ENCODE peak calls at places on chromosomes 11 and 22, in six cellular contexts. Q is RPMI7951; L is A549; O is HT-29; H is NCI-H82; U is activated naive CD8-positive, alpha-beta T cell treated with anti-CD3 and anti-CD28 coated beads for 36 hours. P is an unnamed sample.

GRCh38 chr11:71379722-71380121 is 68.5 kb downstream of the DHCR7 start:
- DNase-seq in L (no peak), U (no peak), O (no peak), H (no peak), Q (no peak), P (no peak)

GRCh38 chr22:36379593-36380361 is 8.0 kb downstream of the MYH9 start:
- DNase-seq in H (no peak), L (no peak), Q (peak; percentile 72), O (no peak), U (no peak), P (peak; percentile 56)

GRCh38 chr11:9092085-9092484 is 686 bp upstream of the SCUBE2 start:
- DNase-seq in Q (no peak), H (no peak), U (no peak), O (no peak), L (no peak), P (no peak)

GRCh38 chr11:12170984-12171383 is 60.6 kb downstream of the MICAL2 start:
- DNase-seq in O (no peak), L (no peak), Q (peak; percentile 86), H (no peak), U (no peak), P (peak; percentile 51)

GRCh38 chr11:93564895-93565294 is 21.7 kb upstream of the SMCO4 start:
- DNase-seq in U (no peak), O (no peak), H (no peak), Q (no peak), L (no peak), P (no peak)

GRCh38 chr11:27723685-27724084 is 23.4 kb upstream of the BDNF start:
- DNase-seq in H (no peak), L (no peak), Q (peak; percentile 22), O (no peak), U (no peak), P (no peak)

GRCh38 chr22:30217698-30218565 is 28.6 kb downstream of the LIF start:
- DNase-seq in H (no peak), Q (peak; percentile 46), L (no peak), U (no peak), O (no peak), P (peak; percentile 53)

GRCh38 chr11:99638073-99638553 is 617.4 kb downstream of the CNTN5 start:
- DNase-seq in U (no peak), O (no peak), H (no peak), Q (no peak), L (no peak), P (no peak)

GRCh38 chr11:33674035-33674814 is 26.4 kb downstream of the C11orf91 start:
- DNase-seq in Q (peak; percentile 73), L (no peak), H (no peak), O (no peak), U (no peak), P (peak; percentile 95)

GRCh38 chr11:128874406-128874805 is 7.3 kb upstream of the KCNJ1 start:
- DNase-seq in L (no peak), O (no peak), U (no peak), H (no peak), Q (peak; percentile 47), P (no peak)

GRCh38 chr11:6655790-6656580 is at the start of gene DCHS1:
- DNase-seq in L (no peak), O (no peak), Q (peak; percentile 11), H (peak; percentile 61), U (no peak), P (no peak)

GRCh38 chr22:19429950-19430889 is 1.3 kb downstream of the HIRA start:
- DNase-seq in O (no peak), L (no peak), Q (peak; percentile 47), U (peak; percentile 12), H (peak; percentile 18), P (peak; percentile 35)

GRCh38 chr11:67266424-67267187 is at the start of gene GRK2:
- DNase-seq in O (peak; percentile 51), H (peak; percentile 40), U (peak; percentile 65), L (peak; percentile 44), Q (peak; percentile 37), P (peak; percentile 50)

GRCh38 chr11:70111269-70112016 is 33.3 kb downstream of the ANO1 start:
- DNase-seq in L (no peak), U (no peak), H (peak; percentile 59), O (peak; percentile 25), Q (peak; percentile 94), P (peak; percentile 82)

GRCh38 chr11:45423475-45424081 is 137.4 kb upstream of the SYT13 start:
- DNase-seq in H (no peak), U (no peak), O (no peak), L (no peak), Q (no peak), P (no peak)

GRCh38 chr22:35947794-35948425 is 80.7 kb downstream of the RBFOX2 start:
- DNase-seq in L (no peak), H (no peak), Q (no peak), O (no peak), U (no peak), P (no peak)

GRCh38 chr11:39149214-39149613 is 2310.2 kb downstream of the LRRC4C start:
- DNase-seq in U (no peak), Q (no peak), L (no peak), O (no peak), H (no peak), P (no peak)

GRCh38 chr22:37371911-37372310 is 55.4 kb downstream of the ELFN2 start:
- DNase-seq in Q (no peak), U (no peak), O (no peak), L (no peak), H (no peak), P (no peak)

GRCh38 chr11:113773092-113773415 is 438 bp downstream of the ZW10 start:
- DNase-seq in Q (peak; percentile 36), H (peak; percentile 48), U (no peak), O (no peak), L (peak; percentile 5), P (peak; percentile 36)

GRCh38 chr11:3207530-3208189 is 11.0 kb downstream of the MRGPRG start:
- DNase-seq in Q (no peak), H (no peak), U (no peak), L (no peak), O (no peak), P (no peak)

GRCh38 chr22:27621671-27622070 is 179.9 kb downstream of the MN1 start:
- DNase-seq in O (no peak), L (no peak), U (no peak), H (no peak), Q (no peak), P (no peak)

GRCh38 chr11:34915136-34916013 is 804 bp downstream of the APIP start:
- DNase-seq in Q (peak; percentile 44), O (no peak), H (peak; percentile 59), U (no peak), L (peak; percentile 8), P (peak; percentile 60)

GRCh38 chr22:30305519-30305905 is 16.2 kb upstream of the CASTOR1 start:
- DNase-seq in Q (no peak), O (peak; percentile 26), U (peak; percentile 48), H (no peak), L (no peak), P (no peak)

GRCh38 chr11:34342008-34342533 is 15.7 kb downstream of the ABTB2 start:
- DNase-seq in Q (no peak), U (no peak), O (peak; percentile 64), H (no peak), L (no peak), P (no peak)

GRCh38 chr11:102912482-102912830 is 37.7 kb upstream of the MMP12 start:
- DNase-seq in H (no peak), L (no peak), Q (peak; percentile 29), U (no peak), O (no peak), P (peak; percentile 6)

GRCh38 chr11:7547687-7548086 is 33.9 kb downstream of the PPFIBP2 start:
- DNase-seq in O (no peak), Q (no peak), H (no peak), U (no peak), L (no peak), P (no peak)

GRCh38 chr11:113240389-113240788 is 74.0 kb upstream of the TTC12 start:
- DNase-seq in H (peak; percentile 10), U (no peak), Q (no peak), O (no peak), L (no peak), P (no peak)

GRCh38 chr11:73359930-73360742 is 16.1 kb upstream of the RELT start:
- DNase-seq in O (peak; percentile 40), H (peak; percentile 67), U (peak; percentile 35), L (peak; percentile 75), Q (peak; percentile 25), P (peak; percentile 78)

GRCh38 chr11:111733009-111733408 is 33.2 kb downstream of the PPP2R1B start:
- DNase-seq in L (no peak), O (no peak), H (no peak), Q (peak; percentile 87), U (no peak), P (peak; percentile 69)